ENCODE peak calls at places on chromosomes 2 and 18, in six cellular contexts. One of them, this sample, is unnamed.

GRCh38 chr2:176085861-176086771 is 2.4 kb upstream of the EVX2 start:
- DNase-seq in endothelial cell of umbilical vein: peak; percentile 47
- DNase-seq in GM23338: peak; percentile 75
- DNase-seq in suprapubic skin: no peak
- DNase-seq in upper lobe of left lung: no peak
- DNase-seq in stomach: peak; percentile 32
- DNase-seq in this sample: no peak

GRCh38 chr2:151795646-151796240 is 32.5 kb downstream of the ARL5A start:
- DNase-seq in GM23338: no peak
- DNase-seq in suprapubic skin: no peak
- DNase-seq in upper lobe of left lung: no peak
- DNase-seq in endothelial cell of umbilical vein: no peak
- DNase-seq in stomach: no peak
- DNase-seq in this sample: no peak

GRCh38 chr2:13014783-13015182 is 298.0 kb downstream of the TRIB2 start:
- DNase-seq in suprapubic skin: no peak
- DNase-seq in endothelial cell of umbilical vein: no peak
- DNase-seq in stomach: no peak
- DNase-seq in upper lobe of left lung: no peak
- DNase-seq in GM23338: no peak
- DNase-seq in this sample: no peak

GRCh38 chr2:17228461-17228860 is 289.8 kb downstream of the RAD51AP2 start:
- DNase-seq in upper lobe of left lung: no peak
- DNase-seq in endothelial cell of umbilical vein: no peak
- DNase-seq in GM23338: no peak
- DNase-seq in stomach: no peak
- DNase-seq in suprapubic skin: no peak
- DNase-seq in this sample: no peak

GRCh38 chr2:28049416-28049815 is 158.9 kb downstream of the BABAM2 start:
- DNase-seq in GM23338: no peak
- DNase-seq in endothelial cell of umbilical vein: no peak
- DNase-seq in upper lobe of left lung: no peak
- DNase-seq in stomach: no peak
- DNase-seq in suprapubic skin: no peak
- DNase-seq in this sample: no peak

GRCh38 chr18:74139888-74140287 is 7.7 kb downstream of the FBXO15 start:
- DNase-seq in GM23338: no peak
- DNase-seq in upper lobe of left lung: no peak
- DNase-seq in stomach: no peak
- DNase-seq in suprapubic skin: no peak
- DNase-seq in endothelial cell of umbilical vein: no peak
- DNase-seq in this sample: no peak

GRCh38 chr18:74774486-74774885 is 176.8 kb downstream of the ZNF407 start:
- DNase-seq in endothelial cell of umbilical vein: no peak
- DNase-seq in stomach: no peak
- DNase-seq in suprapubic skin: no peak
- DNase-seq in upper lobe of left lung: no peak
- DNase-seq in GM23338: no peak
- DNase-seq in this sample: no peak

GRCh38 chr2:170165129-170165528 is 12.8 kb upstream of the MYO3B start:
- DNase-seq in stomach: no peak
- DNase-seq in suprapubic skin: no peak
- DNase-seq in endothelial cell of umbilical vein: peak; percentile 58
- DNase-seq in upper lobe of left lung: no peak
- DNase-seq in GM23338: no peak
- DNase-seq in this sample: no peak

GRCh38 chr18:24368749-24369148 is 28.9 kb downstream of the OSBPL1A start:
- DNase-seq in GM23338: no peak
- DNase-seq in stomach: no peak
- DNase-seq in endothelial cell of umbilical vein: peak; percentile 63
- DNase-seq in upper lobe of left lung: no peak
- DNase-seq in suprapubic skin: no peak
- DNase-seq in this sample: no peak

GRCh38 chr2:72605836-72606442 is 219.9 kb downstream of the EXOC6B start:
- DNase-seq in suprapubic skin: no peak
- DNase-seq in GM23338: peak; percentile 47
- DNase-seq in upper lobe of left lung: no peak
- DNase-seq in endothelial cell of umbilical vein: peak; percentile 43
- DNase-seq in stomach: no peak
- DNase-seq in this sample: no peak

GRCh38 chr2:142840438-142840837 is 37.0 kb upstream of the KYNU start:
- DNase-seq in upper lobe of left lung: no peak
- DNase-seq in endothelial cell of umbilical vein: no peak
- DNase-seq in GM23338: no peak
- DNase-seq in stomach: no peak
- DNase-seq in suprapubic skin: no peak
- DNase-seq in this sample: no peak

GRCh38 chr2:109419171-109419756 is 194.5 kb downstream of the SEPTIN10 start:
- DNase-seq in stomach: no peak
- DNase-seq in upper lobe of left lung: no peak
- DNase-seq in endothelial cell of umbilical vein: no peak
- DNase-seq in GM23338: no peak
- DNase-seq in suprapubic skin: no peak
- DNase-seq in this sample: no peak

DNA sequence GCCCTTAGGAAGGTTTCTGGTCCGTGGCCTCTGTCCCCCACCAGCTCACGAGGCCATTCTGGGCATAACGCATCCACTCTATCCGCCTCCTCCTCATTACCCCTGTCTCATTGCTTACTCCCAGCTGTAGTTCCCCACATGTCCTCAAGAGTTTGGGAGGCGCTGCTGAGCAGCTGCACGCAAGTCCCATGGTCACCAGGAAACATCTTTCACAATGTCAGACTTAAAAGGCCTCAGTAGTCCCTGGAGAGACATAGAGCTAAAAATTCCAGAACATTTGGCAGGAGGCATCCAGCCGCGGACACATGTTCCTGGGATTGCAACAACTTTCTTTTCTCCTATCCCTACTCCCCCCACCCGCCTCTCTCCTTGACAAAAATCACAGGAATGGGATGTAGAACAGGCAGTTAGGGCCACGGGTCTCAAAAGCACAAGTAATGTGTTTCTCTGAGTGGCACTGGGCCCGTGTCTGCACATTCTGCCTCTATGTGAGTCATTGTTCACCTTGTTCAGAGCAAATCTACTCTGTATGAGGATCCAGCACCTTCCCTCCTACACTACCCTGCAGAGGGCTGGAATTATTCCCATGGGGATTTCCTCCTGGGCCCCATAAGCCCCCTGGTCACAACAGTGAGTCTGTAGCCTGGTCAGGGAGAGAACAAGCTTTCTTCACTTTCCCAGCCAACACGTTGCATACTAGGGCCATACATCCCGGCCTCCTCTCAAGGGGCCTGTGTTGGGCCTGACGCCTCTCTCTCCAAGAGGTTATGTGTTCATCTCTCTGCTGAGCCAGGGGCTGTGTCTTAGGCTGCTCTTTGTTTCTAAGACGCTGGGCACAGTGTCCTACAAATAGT is 8.2 kb downstream of the LBH start:
- DNase-seq in endothelial cell of umbilical vein: peak; percentile 58
- DNase-seq in GM23338: peak; percentile 84
- DNase-seq in upper lobe of left lung: peak; percentile 69
- DNase-seq in stomach: peak; percentile 69
- DNase-seq in suprapubic skin: peak; percentile 87
- DNase-seq in this sample: peak; percentile 23
- TF ChIP-seq POLR2AphosphoS5 in endothelial cell of umbilical vein: no peak
- TF ChIP-seq POLR2AphosphoS5 in GM23338: no peak
- TF ChIP-seq POLR2AphosphoS5 in upper lobe of left lung: peak; percentile 75
- TF ChIP-seq POLR2AphosphoS5 in stomach: peak; percentile 65
- TF ChIP-seq POLR2AphosphoS5 in suprapubic skin: peak; percentile 22
- TF ChIP-seq POLR2AphosphoS5 in this sample: peak; percentile 37

GRCh38 chr18:3652380-3653262 is 202.6 kb downstream of the TGIF1 start:
- DNase-seq in stomach: peak; percentile 80
- DNase-seq in upper lobe of left lung: peak; percentile 73
- DNase-seq in suprapubic skin: no peak
- DNase-seq in GM23338: no peak
- DNase-seq in endothelial cell of umbilical vein: peak; percentile 97
- DNase-seq in this sample: peak; percentile 55
- TF ChIP-seq CTCF in stomach: no peak
- TF ChIP-seq CTCF in upper lobe of left lung: no peak
- TF ChIP-seq CTCF in suprapubic skin: no peak
- TF ChIP-seq CTCF in GM23338: no peak
- TF ChIP-seq CTCF in endothelial cell of umbilical vein: no peak
- TF ChIP-seq CTCF in this sample: no peak

DNA sequence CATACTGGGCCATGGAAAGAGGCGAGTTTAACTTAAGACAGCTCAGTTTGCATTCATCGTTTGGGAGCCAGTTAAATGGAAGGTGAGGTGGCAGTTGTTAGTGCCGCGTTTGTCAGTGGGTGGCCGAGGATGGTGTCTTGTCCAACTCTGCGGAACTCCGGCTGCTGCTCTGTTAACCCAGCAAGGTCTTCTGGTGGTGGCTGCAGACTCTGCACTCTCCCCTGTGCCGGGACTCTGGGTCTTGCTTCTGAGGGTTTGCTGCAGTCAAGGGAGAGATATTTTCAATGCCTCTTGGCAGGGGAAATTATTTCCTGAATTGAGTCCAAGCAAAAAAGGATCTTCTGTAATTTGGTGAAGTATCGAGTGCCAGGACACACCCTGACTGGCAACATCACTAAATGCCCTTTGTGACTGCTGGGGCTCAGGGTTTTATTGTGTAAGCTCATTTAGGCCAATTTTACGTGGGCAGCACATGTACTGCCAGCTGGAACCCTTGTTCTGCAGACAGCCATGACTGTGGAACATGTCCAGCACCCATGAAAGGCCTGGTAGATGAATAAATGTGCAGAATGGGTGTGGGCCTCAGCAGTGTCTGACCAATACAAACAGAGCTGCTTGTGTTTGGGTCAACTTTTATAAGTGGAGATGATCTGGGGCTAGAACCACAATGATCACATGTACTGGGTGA is 58.1 kb downstream of the IL1R2 start:
- DNase-seq in upper lobe of left lung: no peak
- DNase-seq in suprapubic skin: no peak
- DNase-seq in endothelial cell of umbilical vein: no peak
- DNase-seq in stomach: no peak
- DNase-seq in GM23338: no peak
- DNase-seq in this sample: peak; percentile 83
- TF ChIP-seq POLR2AphosphoS5 in upper lobe of left lung: peak; percentile 72
- TF ChIP-seq POLR2AphosphoS5 in suprapubic skin: no peak
- TF ChIP-seq POLR2AphosphoS5 in endothelial cell of umbilical vein: no peak
- TF ChIP-seq POLR2AphosphoS5 in stomach: peak; percentile 31
- TF ChIP-seq POLR2AphosphoS5 in GM23338: no peak
- TF ChIP-seq POLR2AphosphoS5 in this sample: peak; percentile 76

GRCh38 chr18:78947291-78947690 is 32.3 kb upstream of the SALL3 start:
- DNase-seq in endothelial cell of umbilical vein: no peak
- DNase-seq in stomach: no peak
- DNase-seq in suprapubic skin: no peak
- DNase-seq in GM23338: no peak
- DNase-seq in upper lobe of left lung: no peak
- DNase-seq in this sample: no peak
- TF ChIP-seq CTCF in endothelial cell of umbilical vein: no peak
- TF ChIP-seq CTCF in stomach: no peak
- TF ChIP-seq CTCF in suprapubic skin: no peak
- TF ChIP-seq CTCF in GM23338: no peak
- TF ChIP-seq CTCF in upper lobe of left lung: no peak
- TF ChIP-seq CTCF in this sample: no peak

DNA sequence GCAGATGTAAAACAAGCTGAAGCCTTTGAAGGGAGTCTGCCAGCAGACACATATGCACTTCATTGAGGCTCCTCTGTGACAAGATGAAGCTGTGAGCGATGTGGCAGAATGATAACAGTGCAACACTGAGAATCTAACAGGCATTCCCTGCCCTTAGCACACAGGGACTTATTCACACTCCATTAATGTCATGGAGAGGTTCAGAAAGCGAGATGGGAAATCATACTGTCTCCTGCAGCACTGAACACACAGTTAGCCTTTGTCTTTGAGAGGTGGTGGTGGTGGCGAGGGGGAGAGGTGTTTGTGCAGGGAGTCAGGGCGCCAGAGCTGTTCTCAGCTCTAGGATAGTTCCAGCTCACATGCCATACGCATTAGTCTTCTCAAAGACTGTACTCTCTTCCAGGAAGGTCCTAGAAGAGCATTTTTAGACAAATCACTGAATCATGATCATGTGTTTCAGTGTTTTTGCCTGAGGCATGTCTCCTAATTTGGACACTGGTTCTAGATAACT is 93.4 kb upstream of the ITGB6 start:
- DNase-seq in suprapubic skin: no peak
- DNase-seq in upper lobe of left lung: peak; percentile 24
- DNase-seq in GM23338: no peak
- DNase-seq in stomach: no peak
- DNase-seq in endothelial cell of umbilical vein: no peak
- DNase-seq in this sample: no peak
- TF ChIP-seq POLR2AphosphoS5 in suprapubic skin: no peak
- TF ChIP-seq POLR2AphosphoS5 in upper lobe of left lung: peak; percentile 72
- TF ChIP-seq POLR2AphosphoS5 in GM23338: no peak
- TF ChIP-seq POLR2AphosphoS5 in stomach: no peak
- TF ChIP-seq POLR2AphosphoS5 in endothelial cell of umbilical vein: no peak
- TF ChIP-seq POLR2AphosphoS5 in this sample: no peak

GRCh38 chr2:36701391-36701795 is 4.9 kb downstream of the VIT start:
- DNase-seq in endothelial cell of umbilical vein: no peak
- DNase-seq in suprapubic skin: no peak
- DNase-seq in GM23338: peak; percentile 69
- DNase-seq in stomach: no peak
- DNase-seq in upper lobe of left lung: no peak
- DNase-seq in this sample: peak; percentile 63
- TF ChIP-seq CTCF in endothelial cell of umbilical vein: no peak
- TF ChIP-seq CTCF in suprapubic skin: no peak
- TF ChIP-seq CTCF in GM23338: no peak
- TF ChIP-seq CTCF in stomach: no peak
- TF ChIP-seq CTCF in upper lobe of left lung: no peak
- TF ChIP-seq CTCF in this sample: no peak